ENCODE peak calls at places on chromosomes 2 and 18, in seven cellular contexts. L, N, F, Y, P, T and W are unnamed samples.
A peak's percentile ranks its signal among the peaks of the same experiment; 100 is the strongest.

GRCh38 chr2:73759287-73759764 is 20.6 kb downstream of the DUSP11 start:
- DNase-seq in L (no peak), N (no peak), F (no peak), Y (peak; percentile 58), P (no peak), T (no peak), W (no peak)

GRCh38 chr18:9742588-9743131 is 34.6 kb downstream of the RAB31 start:
- DNase-seq in L (no peak), N (no peak), F (no peak), Y (peak; percentile 36), P (no peak), T (no peak), W (no peak)

GRCh38 chr18:59715966-59716369 is 18.7 kb upstream of the CCBE1 start:
- DNase-seq in L (no peak), N (no peak), F (no peak), Y (peak; percentile 95), P (no peak), T (no peak), W (peak; percentile 70)

GRCh38 chr2:122755281-122755780 is 999.9 kb downstream of the TSN start:
- DNase-seq in L (no peak), N (no peak), F (no peak), Y (no peak), P (no peak), T (no peak), W (no peak)

GRCh38 chr2:226478121-226478809 is 321.4 kb downstream of the IRS1 start:
- DNase-seq in L (no peak), N (no peak), F (no peak), Y (peak; percentile 96), P (no peak), T (no peak), W (peak; percentile 93)

GRCh38 chr2:72094701-72095100 is 53.0 kb downstream of the CYP26B1 start:
- DNase-seq in L (no peak), N (no peak), F (no peak), Y (no peak), P (no peak), T (no peak), W (no peak)

GRCh38 chr2:216765810-216766259 is 70.5 kb upstream of the IGFBP5 start:
- DNase-seq in L (no peak), N (peak; percentile 50), F (peak; percentile 78), Y (no peak), P (peak; percentile 21), T (peak; percentile 75), W (no peak)

GRCh38 chr2:143607446-143608110 is 478.4 kb downstream of the ARHGAP15 start:
- DNase-seq in L (no peak), N (peak; percentile 1), F (no peak), Y (peak; percentile 68), P (no peak), T (peak; percentile 19), W (no peak)

GRCh38 chr2:59025157-59025757 is 784.1 kb upstream of the FANCL start:
- DNase-seq in L (no peak), N (peak; percentile 36), F (peak; percentile 74), Y (peak; percentile 26), P (peak; percentile 27), T (peak; percentile 23), W (no peak)

GRCh38 chr2:219116776-219117646 is 43.6 kb downstream of the NHEJ1 start:
- DNase-seq in L (no peak), N (no peak), F (no peak), Y (no peak), P (no peak), T (no peak), W (no peak)

GRCh38 chr2:12051831-12052230 is 305.4 kb downstream of the LPIN1 start:
- DNase-seq in L (no peak), N (no peak), F (no peak), Y (peak; percentile 87), P (no peak), T (no peak), W (no peak)

GRCh38 chr18:60421356-60422118 is 49.0 kb upstream of the MC4R start:
- DNase-seq in L (no peak), N (no peak), F (no peak), Y (no peak), P (no peak), T (no peak), W (no peak)

GRCh38 chr2:216777637-216778273 is 82.1 kb downstream of the TNP1 start:
- DNase-seq in L (peak; percentile 27), N (peak; percentile 52), F (peak; percentile 66), Y (peak; percentile 49), P (peak; percentile 74), T (peak; percentile 58), W (peak; percentile 80)

GRCh38 chr2:224584111-224584764 is 925 bp downstream of the CUL3 start:
- DNase-seq in L (no peak), N (peak; percentile 30), F (peak; percentile 21), Y (peak; percentile 38), P (no peak), T (no peak), W (peak; percentile 10)

GRCh38 chr18:56124186-56124585 is 514.2 kb downstream of the TXNL1 start:
- DNase-seq in L (no peak), N (no peak), F (no peak), Y (peak; percentile 90), P (no peak), T (no peak), W (no peak)

GRCh38 chr2:201769664-201770373 is 10.9 kb downstream of the ALS2 start:
- DNase-seq in L (no peak), N (peak; percentile 14), F (no peak), Y (no peak), P (no peak), T (no peak), W (no peak)

GRCh38 chr2:201774546-201774945 is 6.2 kb downstream of the ALS2 start:
- DNase-seq in L (no peak), N (no peak), F (no peak), Y (peak; percentile 15), P (no peak), T (no peak), W (no peak)

GRCh38 chr2:201773990-201774389 is 6.7 kb downstream of the ALS2 start:
- DNase-seq in L (no peak), N (no peak), F (no peak), Y (no peak), P (no peak), T (no peak), W (no peak)

GRCh38 chr2:201765799-201766198 is 14.9 kb downstream of the ALS2 start:
- DNase-seq in L (no peak), N (no peak), F (no peak), Y (no peak), P (no peak), T (no peak), W (no peak)

DNA sequence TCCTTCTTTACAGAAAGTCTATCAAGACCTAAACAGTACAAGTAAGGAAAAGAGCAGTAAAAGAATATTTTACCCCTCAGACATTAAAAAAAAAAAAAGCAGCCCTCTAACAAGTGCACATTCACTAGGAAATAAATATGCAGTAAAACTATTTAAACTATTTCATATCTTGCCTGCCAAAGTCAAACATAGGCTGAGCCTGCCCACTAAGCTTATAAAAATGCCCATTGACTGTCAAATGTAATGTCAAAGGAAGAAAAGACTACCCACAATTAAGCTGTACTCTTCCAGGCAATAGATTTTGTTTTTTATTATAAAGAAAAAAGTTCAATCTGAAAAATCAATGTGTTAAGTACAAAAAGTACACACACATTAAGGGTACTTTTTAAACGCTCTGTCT is 11.8 kb downstream of the ALS2 start:
- DNase-seq in L (no peak), N (no peak), F (no peak), Y (peak; percentile 62), P (no peak), T (no peak), W (no peak)
- TF ChIP-seq USF2 in L (no peak), N (no peak), F (no peak), Y (no peak), P (no peak), T (no peak), W (no peak)

DNA sequence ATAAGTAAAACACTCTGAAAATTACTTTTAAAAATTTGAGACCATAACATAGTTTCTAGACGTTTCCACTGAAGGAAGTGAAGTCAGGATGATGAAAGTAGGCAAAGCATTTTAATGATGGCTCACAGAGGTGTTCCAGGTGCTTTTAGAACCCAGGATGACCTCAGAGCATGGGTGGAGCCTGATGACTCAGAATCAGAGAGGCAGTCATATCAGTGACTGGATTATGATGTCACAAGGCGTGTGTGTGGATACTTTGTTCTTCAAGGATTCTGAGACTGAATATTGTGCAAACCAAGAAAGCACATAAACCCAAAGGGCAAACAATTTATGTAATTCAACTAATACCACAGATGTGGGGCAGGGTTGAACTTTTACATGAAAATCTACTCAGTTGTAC is 208.0 kb upstream of the FBXO11 start:
- DNase-seq in L (no peak), N (no peak), F (no peak), Y (peak; percentile 77), P (peak; percentile 67), T (no peak), W (peak; percentile 91)
- TF ChIP-seq USF2 in L (no peak), N (no peak), F (no peak), Y (no peak), P (no peak), T (no peak), W (no peak)

DNA sequence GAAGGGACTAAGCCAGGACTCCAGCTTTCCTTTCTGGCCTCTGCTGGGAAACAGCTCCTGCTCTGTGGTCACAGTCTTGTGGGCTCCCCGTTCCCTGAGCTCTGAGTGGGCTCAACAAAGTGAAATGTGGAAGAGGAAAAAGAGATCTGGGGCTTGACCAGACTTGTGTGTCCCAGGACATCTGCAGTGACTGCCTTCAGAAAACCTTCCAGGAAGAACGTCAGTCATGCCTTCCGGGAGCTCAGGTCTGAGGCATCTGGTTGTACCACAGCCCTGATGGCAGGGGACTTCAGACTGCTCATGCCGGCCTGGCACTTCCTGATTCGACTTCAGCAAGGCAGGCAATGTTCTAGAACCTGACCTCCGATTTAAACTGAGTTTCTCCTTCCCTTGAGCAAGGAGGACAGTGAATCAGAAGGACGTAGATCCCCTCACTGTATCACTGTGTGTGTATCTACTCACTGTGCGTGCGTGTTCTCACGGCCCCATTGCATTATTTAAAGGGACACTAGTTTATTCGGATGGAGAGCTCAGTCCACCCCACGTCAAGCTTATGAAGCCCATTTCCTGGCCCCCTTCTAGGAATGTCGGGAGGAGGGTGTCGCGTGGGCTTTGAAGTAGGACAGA is 556 bp upstream of the FBLN7 start:
- DNase-seq in L (no peak), N (no peak), F (no peak), Y (peak; percentile 37), P (no peak), T (no peak), W (no peak)
- TF ChIP-seq USF2 in L (no peak), N (no peak), F (no peak), Y (no peak), P (no peak), T (no peak), W (no peak)

DNA sequence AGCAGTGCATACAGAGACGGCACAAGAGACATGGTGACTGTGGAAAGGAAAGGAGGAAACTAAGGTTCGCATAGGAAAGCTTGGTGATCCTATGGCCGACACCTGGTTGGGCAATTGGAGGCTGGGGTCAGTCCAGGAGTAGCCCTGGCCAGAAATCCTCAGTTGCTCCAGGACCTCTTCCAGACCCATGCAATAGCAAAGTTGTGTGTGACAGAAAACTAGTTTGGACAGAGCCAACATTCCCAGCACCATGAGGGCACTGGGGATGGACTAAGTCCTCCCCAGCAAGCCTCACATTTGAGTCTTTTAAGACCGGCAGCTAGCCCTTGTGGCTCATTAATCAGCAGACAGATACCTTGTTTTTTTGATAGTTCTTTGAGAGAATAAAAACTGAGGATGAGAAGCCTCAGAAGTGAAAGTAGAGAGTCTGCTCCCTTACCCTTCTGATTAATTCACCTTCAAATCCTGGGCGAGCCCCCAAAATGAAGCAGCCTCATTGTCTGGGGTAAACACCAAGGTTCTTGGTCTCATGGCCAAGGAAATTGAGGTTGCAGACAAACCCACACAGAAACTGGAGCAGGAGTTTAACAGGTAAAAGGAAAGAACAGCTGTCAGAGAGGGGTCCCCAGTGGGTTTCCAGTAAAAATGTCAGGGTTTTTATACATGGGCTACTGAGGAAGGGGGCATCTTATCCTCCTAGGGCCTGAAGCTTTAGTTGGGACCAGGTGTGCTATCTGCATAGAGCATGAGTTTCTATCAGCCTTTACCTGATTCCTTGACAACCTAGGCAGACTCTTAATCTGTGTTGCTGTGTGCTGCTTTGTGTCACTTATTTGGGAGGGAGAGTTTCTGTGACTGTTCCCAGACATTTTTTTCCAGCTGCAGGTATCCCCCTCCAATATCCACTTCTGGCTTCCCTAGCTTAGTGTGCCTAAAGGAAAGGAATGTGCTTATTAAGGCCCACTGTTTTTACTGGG is 39.1 kb downstream of the STK17B start:
- DNase-seq in L (no peak), N (no peak), F (peak; percentile 30), Y (peak; percentile 25), P (no peak), T (no peak), W (no peak)
- TF ChIP-seq USF2 in L (no peak), N (no peak), F (no peak), Y (no peak), P (no peak), T (no peak), W (no peak)